ENCODE peak calls at places on chromosomes 11 and 22, in nine cellular contexts. A, X, D, W, H, N, K, B and L are unnamed samples.

GRCh38 chr11:82703226-82703625 is 30.4 kb downstream of the FAM181B start:
- DNase-seq in K (no peak), H (no peak), N (no peak), D (no peak), W (no peak), X (no peak), A (no peak), B (no peak), L (no peak)

GRCh38 chr11:69483170-69483569 is 1.7 kb downstream of the LINC01488 start:
- DNase-seq in D (no peak), N (no peak), W (no peak), K (no peak), X (no peak), A (no peak), B (no peak), H (no peak), L (no peak)

GRCh38 chr22:29780781-29781676 is 13.9 kb downstream of the UQCR10 start:
- DNase-seq in B (no peak), W (no peak), A (peak; percentile 93), N (no peak), D (no peak), K (no peak), H (peak; percentile 64), X (no peak), L (no peak)

GRCh38 chr11:13220148-13220547 is 57.4 kb upstream of the BMAL1 start:
- DNase-seq in B (no peak), H (no peak), X (no peak), A (no peak), W (no peak), D (no peak), K (no peak), N (no peak), L (no peak)

GRCh38 chr11:114386545-114386944 is 13.8 kb downstream of the C11orf71 start:
- DNase-seq in A (peak; percentile 38), K (no peak), B (no peak), W (no peak), X (no peak), N (no peak), D (no peak), H (no peak), L (no peak)

GRCh38 chr11:75189075-75189474 is 38.2 kb downstream of the SLCO2B1 start:
- DNase-seq in B (no peak), X (no peak), N (no peak), A (no peak), D (no peak), K (no peak), W (no peak), H (no peak), L (no peak)

GRCh38 chr11:102318469-102318868 is 1.2 kb downstream of the BIRC3 start:
- DNase-seq in W (peak; percentile 47), K (peak; percentile 42), D (no peak), A (peak; percentile 39), N (no peak), X (no peak), H (no peak), B (no peak), L (no peak)

GRCh38 chr11:86592659-86593451 is 79.6 kb downstream of the ME3 start:
- DNase-seq in D (no peak), W (peak; percentile 20), B (peak; percentile 53), K (peak; percentile 75), H (peak; percentile 97), N (peak; percentile 81), A (peak; percentile 70), X (peak; percentile 58), L (no peak)

GRCh38 chr11:111565111-111565720 is 24.7 kb downstream of the LAYN start:
- DNase-seq in B (peak; percentile 52), X (peak; percentile 79), N (no peak), D (peak; percentile 47), K (peak; percentile 76), W (peak; percentile 49), A (peak; percentile 83), H (peak; percentile 72), L (no peak)

GRCh38 chr11:77236901-77237300 is 64.6 kb downstream of the GDPD4 start:
- DNase-seq in A (peak; percentile 7), H (no peak), K (no peak), N (no peak), W (no peak), X (no peak), D (no peak), B (no peak), L (no peak)

GRCh38 chr11:113457784-113458183 is 17.4 kb downstream of the DRD2 start:
- DNase-seq in W (no peak), X (no peak), N (no peak), K (no peak), D (peak; percentile 40), A (no peak), H (peak; percentile 39), B (no peak), L (no peak)

GRCh38 chr11:8309862-8310261 is 46.2 kb upstream of the LMO1 start:
- DNase-seq in X (no peak), D (no peak), W (no peak), B (no peak), N (no peak), A (no peak), K (no peak), H (no peak), L (no peak)

GRCh38 chr11:11265320-11265719 is 87.7 kb downstream of the CSNK2A3 start:
- DNase-seq in X (no peak), H (no peak), D (no peak), A (no peak), N (no peak), W (no peak), K (no peak), B (no peak), L (no peak)

GRCh38 chr11:130522284-130522961 is 74.0 kb downstream of the ADAMTS15 start:
- DNase-seq in H (peak; percentile 88), N (peak; percentile 35), A (peak; percentile 97), K (peak; percentile 93), D (peak; percentile 46), W (no peak), B (peak; percentile 97), X (peak; percentile 94), L (peak; percentile 88)

GRCh38 chr11:4932751-4933150 is 8.6 kb upstream of the OR51G1 start:
- DNase-seq in N (no peak), K (no peak), A (no peak), D (no peak), W (no peak), B (no peak), X (no peak), H (no peak), L (no peak)

GRCh38 chr11:6232899-6233298 is 1.5 kb downstream of the FHIP1B start:
- DNase-seq in W (no peak), D (no peak), H (peak; percentile 28), X (no peak), N (no peak), A (peak; percentile 22), K (no peak), B (no peak), L (no peak)

GRCh38 chr11:6320411-6321207 is at the start of gene CAVIN3:
- DNase-seq in W (no peak), H (peak; percentile 29), D (peak; percentile 59), B (peak; percentile 94), K (peak; percentile 70), N (peak; percentile 52), A (peak; percentile 97), X (peak; percentile 90), L (peak; percentile 86)

GRCh38 chr11:66856496-66857233 is at the start of gene LRFN4:
- DNase-seq in X (no peak), N (no peak), B (no peak), A (peak; percentile 77), D (no peak), K (peak; percentile 61), W (no peak), H (no peak), L (peak; percentile 84)

GRCh38 chr11:133306019-133306418 is 226.3 kb downstream of the OPCML start:
- DNase-seq in N (no peak), W (no peak), H (no peak), A (no peak), D (no peak), X (no peak), B (no peak), K (no peak), L (no peak)

GRCh38 chr11:133303262-133303661 is 229.0 kb downstream of the OPCML start:
- DNase-seq in B (no peak), X (no peak), H (no peak), D (no peak), W (no peak), K (no peak), N (no peak), A (no peak), L (no peak)

GRCh38 chr11:133302056-133302455 is 230.2 kb downstream of the OPCML start:
- DNase-seq in B (no peak), D (no peak), H (no peak), X (no peak), K (no peak), N (no peak), A (no peak), W (no peak), L (no peak)

GRCh38 chr11:133300666-133301065 is 231.6 kb downstream of the OPCML start:
- DNase-seq in D (no peak), K (no peak), N (no peak), W (no peak), H (no peak), A (no peak), B (no peak), X (no peak), L (no peak)
- H3K9me3 ChIP-seq in D (no peaks in the 10 kb centered on the region), K (no peaks in the 10 kb centered on the region), N (no peaks in the 10 kb centered on the region), W (no peaks in the 10 kb centered on the region), H (no peaks in the 10 kb centered on the region), A (no peaks in the 10 kb centered on the region), B (no peaks in the 10 kb centered on the region), X (no peaks in the 10 kb centered on the region), L (no peaks in the 10 kb centered on the region)

DNA sequence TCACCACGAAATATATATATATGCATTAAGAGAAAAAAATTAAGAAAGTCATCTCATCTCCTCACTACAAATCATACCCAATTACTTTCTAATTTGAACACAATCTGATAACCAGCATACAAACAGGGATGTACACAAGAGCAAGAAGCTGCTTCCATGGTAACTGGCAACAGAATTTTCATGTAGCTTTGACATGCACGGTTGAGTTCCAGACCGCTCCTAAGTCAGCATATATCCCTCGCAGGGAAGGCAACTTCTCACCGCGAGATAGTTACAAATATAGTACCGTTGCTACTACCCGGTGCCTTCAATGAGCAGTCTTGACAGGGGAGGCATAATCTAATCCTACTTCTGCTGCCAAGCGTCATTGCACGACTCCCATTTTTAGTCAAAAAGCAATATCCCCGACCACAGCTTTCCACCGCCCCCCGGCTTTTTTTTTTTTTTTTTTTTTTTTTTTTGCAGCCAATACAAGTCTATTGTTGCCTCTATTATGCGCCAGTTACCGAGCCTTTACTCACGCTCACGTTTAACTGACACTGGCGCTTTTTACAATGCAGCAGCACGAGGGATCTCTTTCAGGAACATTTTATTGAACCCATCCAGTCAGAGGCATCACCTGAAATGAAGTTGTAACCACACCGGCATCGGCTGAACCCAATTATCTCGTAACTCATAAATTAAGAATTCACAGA is 2.2 kb downstream of the CADM1 start:
- DNase-seq in W (no peak), X (no peak), H (no peak), K (no peak), D (peak; percentile 23), N (no peak), B (no peak), A (no peak), L (no peak)
- H3K27ac ChIP-seq in W (no peak overlapping the region), X (no peak overlapping the region), H (no peak overlapping the region), K (no peak overlapping the region), D (no peak overlapping the region), N (no peak overlapping the region), B (peak overlapping the region; percentile 84), A (no peak overlapping the region), L (no peak overlapping the region)

GRCh38 chr11:134402910-134403309 is 9.1 kb downstream of the B3GAT1 start:
- DNase-seq in X (no peak), N (no peak), A (no peak), W (no peak), H (no peak), D (no peak), B (no peak), K (no peak), L (no peak)
- H3K9me3 ChIP-seq in X (no peaks in the 10 kb centered on the region), N (no peaks in the 10 kb centered on the region), A (no peaks in the 10 kb centered on the region), W (no peaks in the 10 kb centered on the region), H (no peaks in the 10 kb centered on the region), D (peaks cover 7% of the 10 kb centered on the region), B (no peaks in the 10 kb centered on the region), K (no peaks in the 10 kb centered on the region), L (no peaks in the 10 kb centered on the region)

GRCh38 chr22:25404556-25404922 is 159.9 kb upstream of the GRK3 start:
- DNase-seq in D (no peak), X (no peak), N (no peak), K (no peak), B (no peak), A (peak; percentile 62), W (no peak), H (no peak), L (no peak)
- H3K27ac ChIP-seq in D (no peak overlapping the region), X (peak overlapping the region; percentile 84), N (peak overlapping the region; percentile 59), K (peak overlapping the region; percentile 85), B (peak overlapping the region; percentile 89), A (no peak overlapping the region), W (no peak overlapping the region), H (peak overlapping the region; percentile 69), L (peak overlapping the region; percentile 66)